ENCODE peak calls at places on chromosome 21, in four cellular contexts. One of them, this sample, is unnamed.

GRCh38 chr21:45825209-45825602 is 156.4 kb upstream of the COL6A1 start:
- DNase-seq in GM04503: no peak
- DNase-seq in CD8-positive, alpha-beta T cell: no peak
- DNase-seq in adrenal gland: peak; percentile 13
- DNase-seq in this sample: no peak

GRCh38 chr21:46129846-46130651 is 25.3 kb downstream of the FTCD start:
- DNase-seq in adrenal gland: no peak
- DNase-seq in GM04503: no peak
- DNase-seq in CD8-positive, alpha-beta T cell: no peak
- DNase-seq in this sample: peak; percentile 22

GRCh38 chr21:20996421-20997307 is 1.5 kb upstream of the NCAM2 start:
- DNase-seq in adrenal gland: no peak
- DNase-seq in CD8-positive, alpha-beta T cell: no peak
- DNase-seq in GM04503: no peak
- DNase-seq in this sample: no peak

GRCh38 chr21:15841856-15842564 is 112.2 kb downstream of the USP25 start:
- DNase-seq in adrenal gland: no peak
- DNase-seq in GM04503: no peak
- DNase-seq in CD8-positive, alpha-beta T cell: no peak
- DNase-seq in this sample: no peak

GRCh38 chr21:45541221-45542039 is 810 bp downstream of the SLC19A1 start:
- DNase-seq in GM04503: no peak
- DNase-seq in adrenal gland: peak; percentile 74
- DNase-seq in CD8-positive, alpha-beta T cell: peak; percentile 58
- DNase-seq in this sample: peak; percentile 94

GRCh38 chr21:42188663-42189062 is 30.3 kb upstream of the ABCG1 start:
- DNase-seq in adrenal gland: no peak
- DNase-seq in GM04503: no peak
- DNase-seq in CD8-positive, alpha-beta T cell: no peak
- DNase-seq in this sample: no peak

GRCh38 chr21:45725844-45726200 is 82.3 kb downstream of the PCBP3 start:
- DNase-seq in CD8-positive, alpha-beta T cell: no peak
- DNase-seq in adrenal gland: no peak
- DNase-seq in GM04503: no peak
- DNase-seq in this sample: no peak

GRCh38 chr21:28018741-28019669 is 973.7 kb downstream of the LTN1 start:
- DNase-seq in adrenal gland: no peak
- DNase-seq in CD8-positive, alpha-beta T cell: no peak
- DNase-seq in GM04503: no peak
- DNase-seq in this sample: no peak

GRCh38 chr21:19541612-19542011 is 1138.0 kb upstream of the TMPRSS15 start:
- DNase-seq in GM04503: no peak
- DNase-seq in CD8-positive, alpha-beta T cell: no peak
- DNase-seq in adrenal gland: no peak
- DNase-seq in this sample: no peak

GRCh38 chr21:44709426-44710293 is 1.7 kb downstream of the TSPEAR start:
- DNase-seq in adrenal gland: peak; percentile 11
- DNase-seq in CD8-positive, alpha-beta T cell: no peak
- DNase-seq in GM04503: no peak
- DNase-seq in this sample: no peak

GRCh38 chr21:35664683-35665082 is 395.6 kb downstream of the SETD4 start:
- DNase-seq in GM04503: no peak
- DNase-seq in CD8-positive, alpha-beta T cell: no peak
- DNase-seq in adrenal gland: no peak
- DNase-seq in this sample: no peak

GRCh38 chr21:32929633-32930038 is 96.1 kb upstream of the OLIG2 start:
- DNase-seq in GM04503: no peak
- DNase-seq in adrenal gland: no peak
- DNase-seq in CD8-positive, alpha-beta T cell: no peak
- DNase-seq in this sample: no peak

GRCh38 chr21:19553930-19554615 is 1150.5 kb upstream of the TMPRSS15 start:
- DNase-seq in CD8-positive, alpha-beta T cell: no peak
- DNase-seq in adrenal gland: no peak
- DNase-seq in GM04503: no peak
- DNase-seq in this sample: no peak

GRCh38 chr21:27269646-27270045 is 302.8 kb upstream of the ADAMTS5 start:
- DNase-seq in GM04503: peak; percentile 83
- DNase-seq in CD8-positive, alpha-beta T cell: no peak
- DNase-seq in adrenal gland: no peak
- DNase-seq in this sample: no peak

GRCh38 chr21:41839387-41840000 is 39.6 kb downstream of the PRDM15 start:
- DNase-seq in GM04503: no peak
- DNase-seq in adrenal gland: no peak
- DNase-seq in CD8-positive, alpha-beta T cell: no peak
- DNase-seq in this sample: no peak

GRCh38 chr21:31299291-31300147 is 44.5 kb downstream of the TIAM1 start:
- DNase-seq in CD8-positive, alpha-beta T cell: no peak
- DNase-seq in adrenal gland: no peak
- DNase-seq in GM04503: no peak
- DNase-seq in this sample: no peak

GRCh38 chr21:45560106-45561021 is 18.1 kb upstream of the SLC19A1 start:
- DNase-seq in GM04503: no peak
- DNase-seq in adrenal gland: no peak
- DNase-seq in CD8-positive, alpha-beta T cell: no peak
- DNase-seq in this sample: peak; percentile 26

GRCh38 chr21:45454081-45454923 is 49.3 kb downstream of the COL18A1 start:
- DNase-seq in adrenal gland: no peak
- DNase-seq in CD8-positive, alpha-beta T cell: no peak
- DNase-seq in GM04503: no peak
- DNase-seq in this sample: peak; percentile 73

GRCh38 chr21:38352536-38353219 is 95.9 kb downstream of the KCNJ15 start:
- DNase-seq in CD8-positive, alpha-beta T cell: no peak
- DNase-seq in GM04503: peak; percentile 32
- DNase-seq in adrenal gland: peak; percentile 55
- DNase-seq in this sample: peak; percentile 62

GRCh38 chr21:14962217-14962616 is 102.6 kb downstream of the NRIP1 start:
- DNase-seq in adrenal gland: no peak
- DNase-seq in GM04503: no peak
- DNase-seq in CD8-positive, alpha-beta T cell: no peak
- DNase-seq in this sample: no peak

GRCh38 chr21:36321325-36322082 is 1.5 kb downstream of the MORC3 start:
- DNase-seq in GM04503: no peak
- DNase-seq in CD8-positive, alpha-beta T cell: no peak
- DNase-seq in adrenal gland: no peak
- DNase-seq in this sample: no peak

GRCh38 chr21:36630485-36631206 is 68.3 kb upstream of the SIM2 start:
- DNase-seq in CD8-positive, alpha-beta T cell: peak; percentile 53
- DNase-seq in adrenal gland: peak; percentile 61
- DNase-seq in GM04503: no peak
- DNase-seq in this sample: peak; percentile 69

GRCh38 chr21:34185051-34185750 is 111.8 kb downstream of the MRPS6 start:
- DNase-seq in CD8-positive, alpha-beta T cell: no peak
- DNase-seq in GM04503: no peak
- DNase-seq in adrenal gland: no peak
- DNase-seq in this sample: no peak

GRCh38 chr21:38120984-38121855 is 135.6 kb upstream of the KCNJ15 start:
- DNase-seq in GM04503: no peak
- DNase-seq in CD8-positive, alpha-beta T cell: no peak
- DNase-seq in adrenal gland: no peak
- DNase-seq in this sample: no peak

GRCh38 chr21:36550761-36551160 is 70.8 kb upstream of the CLDN14 start:
- DNase-seq in adrenal gland: no peak
- DNase-seq in CD8-positive, alpha-beta T cell: no peak
- DNase-seq in GM04503: no peak
- DNase-seq in this sample: no peak

GRCh38 chr21:36541721-36542139 is 61.8 kb upstream of the CLDN14 start:
- DNase-seq in CD8-positive, alpha-beta T cell: no peak
- DNase-seq in adrenal gland: no peak
- DNase-seq in GM04503: no peak
- DNase-seq in this sample: no peak

GRCh38 chr21:44299458-44300261 is at the start of gene PFKL:
- DNase-seq in CD8-positive, alpha-beta T cell: peak; percentile 43
- DNase-seq in GM04503: no peak
- DNase-seq in adrenal gland: peak; percentile 72
- DNase-seq in this sample: peak; percentile 92

GRCh38 chr21:46065215-46065992 is 32.5 kb upstream of the COL6A2 start:
- DNase-seq in adrenal gland: no peak
- DNase-seq in CD8-positive, alpha-beta T cell: no peak
- DNase-seq in GM04503: peak; percentile 62
- DNase-seq in this sample: peak; percentile 88

GRCh38 chr21:33578214-33578613 is 10.3 kb downstream of the DONSON start:
- DNase-seq in GM04503: peak; percentile 49
- DNase-seq in adrenal gland: no peak
- DNase-seq in CD8-positive, alpha-beta T cell: no peak
- DNase-seq in this sample: no peak

GRCh38 chr21:43982489-43983078 is 29.5 kb upstream of the TRAPPC10 start:
- DNase-seq in GM04503: no peak
- DNase-seq in CD8-positive, alpha-beta T cell: no peak
- DNase-seq in adrenal gland: no peak
- DNase-seq in this sample: no peak

GRCh38 chr21:20020032-20020431 is 978.2 kb upstream of the NCAM2 start:
- DNase-seq in CD8-positive, alpha-beta T cell: no peak
- DNase-seq in adrenal gland: no peak
- DNase-seq in GM04503: no peak
- DNase-seq in this sample: no peak

GRCh38 chr21:46218906-46219590 is 9.5 kb downstream of the LSS start:
- DNase-seq in adrenal gland: no peak
- DNase-seq in GM04503: no peak
- DNase-seq in CD8-positive, alpha-beta T cell: no peak
- DNase-seq in this sample: peak; percentile 55

GRCh38 chr21:36882776-36883175 is 83.7 kb downstream of the HLCS start:
- DNase-seq in adrenal gland: no peak
- DNase-seq in GM04503: no peak
- DNase-seq in CD8-positive, alpha-beta T cell: no peak
- DNase-seq in this sample: no peak

GRCh38 chr21:46461909-46462308 is 3.2 kb downstream of the DIP2A start:
- DNase-seq in adrenal gland: no peak
- DNase-seq in GM04503: no peak
- DNase-seq in CD8-positive, alpha-beta T cell: no peak
- DNase-seq in this sample: no peak

GRCh38 chr21:34534522-34534921 is 22.5 kb upstream of the KCNE1 start:
- DNase-seq in adrenal gland: no peak
- DNase-seq in GM04503: peak; percentile 47
- DNase-seq in CD8-positive, alpha-beta T cell: no peak
- DNase-seq in this sample: no peak

GRCh38 chr21:33539612-33540011 is 2.3 kb downstream of the GART start:
- DNase-seq in GM04503: no peak
- DNase-seq in adrenal gland: no peak
- DNase-seq in CD8-positive, alpha-beta T cell: no peak
- DNase-seq in this sample: no peak

GRCh38 chr21:45504516-45505415 is 37.5 kb downstream of the SLC19A1 start:
- DNase-seq in GM04503: no peak
- DNase-seq in CD8-positive, alpha-beta T cell: no peak
- DNase-seq in adrenal gland: no peak
- DNase-seq in this sample: peak; percentile 49

GRCh38 chr21:30921129-30921528 is 39.7 kb upstream of the KRTAP11-1 start:
- DNase-seq in CD8-positive, alpha-beta T cell: no peak
- DNase-seq in adrenal gland: no peak
- DNase-seq in GM04503: no peak
- DNase-seq in this sample: no peak